ENCODE peak calls at places on chromosomes 3 and 15, in nine cellular contexts. N, J, Q, T, G, O, Y, H and R are unnamed samples.
A peak's percentile ranks its signal among the peaks of the same experiment; 100 is the strongest.

GRCh38 chr3:30347679-30348216 is 258.7 kb upstream of the TGFBR2 start:
- DNase-seq in J (peak; percentile 96), Q (no peak), T (peak; percentile 61), N (no peak), O (peak; percentile 84), H (no peak), G (peak; percentile 92), Y (no peak), R (no peak)

GRCh38 chr3:31218082-31218481 is 314.6 kb upstream of the STT3B start:
- DNase-seq in H (no peak), Q (no peak), G (no peak), N (no peak), J (no peak), Y (no peak), O (no peak), T (no peak), R (no peak)

GRCh38 chr3:65107174-65107573 is 419.4 kb upstream of the ADAMTS9 start:
- DNase-seq in J (no peak), N (no peak), O (peak; percentile 83), H (no peak), G (no peak), Y (no peak), Q (no peak), T (no peak), R (no peak)

GRCh38 chr15:41967506-41968206 is 4.7 kb downstream of the EHD4 start:
- DNase-seq in T (no peak), N (no peak), G (peak; percentile 36), Y (peak; percentile 68), H (no peak), Q (no peak), O (peak; percentile 73), J (no peak), R (peak; percentile 25)

GRCh38 chr15:81914333-81914732 is 131.5 kb downstream of the MEX3B start:
- DNase-seq in N (no peak), T (no peak), Y (no peak), Q (no peak), O (no peak), J (no peak), H (no peak), G (no peak), R (no peak)

GRCh38 chr3:56468184-56469106 is at the start of gene ERC2:
- DNase-seq in N (peak; percentile 1), H (no peak), Y (no peak), J (no peak), O (peak; percentile 17), T (no peak), Q (peak; percentile 25), G (no peak), R (peak; percentile 76)

GRCh38 chr15:25054943-25055342 is 100.2 kb downstream of the SNRPN start:
- DNase-seq in G (no peak), T (no peak), O (no peak), Y (no peak), Q (no peak), J (no peak), N (no peak), H (no peak), R (peak; percentile 37)

GRCh38 chr3:52143616-52144015 is 10.6 kb downstream of the POC1A start:
- DNase-seq in J (no peak), N (no peak), O (no peak), G (no peak), T (no peak), Q (no peak), Y (no peak), H (no peak), R (no peak)

GRCh38 chr3:159988617-159989251 is at the start of gene IL12A:
- DNase-seq in T (no peak), Q (peak; percentile 87), H (peak; percentile 77), Y (peak; percentile 95), O (peak; percentile 70), G (peak; percentile 71), N (peak; percentile 28), J (peak; percentile 42), R (peak; percentile 83)

GRCh38 chr3:159991591-159991990 is 3.0 kb downstream of the IL12A start:
- DNase-seq in J (no peak), T (no peak), O (no peak), Y (no peak), N (no peak), G (no peak), Q (no peak), H (no peak), R (no peak)

GRCh38 chr3:159992601-159993000 is 4.0 kb downstream of the IL12A start:
- DNase-seq in N (no peak), T (no peak), O (no peak), J (no peak), H (no peak), G (no peak), Q (no peak), Y (no peak), R (no peak)

GRCh38 chr3:159987291-159987711 is 1.3 kb upstream of the IL12A start:
- DNase-seq in H (no peak), O (no peak), N (no peak), T (no peak), G (peak; percentile 74), Y (no peak), Q (no peak), J (peak; percentile 38), R (no peak)

DNA sequence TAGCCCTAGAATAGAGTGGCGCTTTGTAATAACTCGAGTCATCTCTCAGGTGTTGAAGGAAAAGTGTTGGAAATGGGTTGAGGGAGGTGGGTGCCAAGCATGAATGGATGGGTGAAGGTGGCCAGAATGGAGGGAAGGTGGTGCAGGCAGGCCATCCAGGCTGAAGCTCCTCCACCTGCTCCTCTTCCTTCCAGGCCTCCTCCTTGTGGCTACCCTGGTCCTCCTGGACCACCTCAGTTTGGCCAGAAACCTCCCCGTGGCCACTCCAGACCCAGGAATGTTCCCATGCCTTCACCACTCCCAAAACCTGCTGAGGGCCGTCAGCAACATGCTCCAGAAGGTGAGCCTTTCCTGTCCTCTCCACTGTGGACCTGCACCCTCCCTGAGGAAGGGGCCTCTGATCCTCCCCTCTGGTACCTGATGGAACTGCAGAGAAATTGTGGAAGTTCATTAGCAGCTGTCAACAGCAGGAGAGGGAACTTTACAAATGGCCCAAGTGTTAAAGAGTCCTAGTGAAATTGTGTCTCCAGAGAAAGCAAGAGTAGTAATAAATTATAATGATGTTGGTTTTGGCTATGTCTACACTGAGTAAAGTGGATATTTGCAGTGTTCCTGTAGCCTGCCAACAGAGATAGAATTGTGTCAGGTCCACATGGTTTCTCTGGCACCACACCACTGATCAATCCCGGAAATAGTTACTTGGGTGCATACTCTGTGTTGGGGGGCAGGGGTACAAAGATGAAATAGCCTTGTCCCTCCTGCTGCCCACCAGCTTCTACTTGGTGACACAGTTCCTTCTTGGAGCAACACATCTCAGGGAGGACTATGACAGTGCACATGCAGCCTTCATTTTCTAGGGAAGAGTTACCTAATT is 1.6 kb downstream of the IL12A start:
- DNase-seq in H (no peak), G (no peak), Y (no peak), T (no peak), Q (no peak), O (no peak), J (no peak), N (no peak), R (no peak)
- TF ChIP-seq CTCF in H (no peak), G (no peak), Y (no peak), T (peak; percentile 2), Q (no peak), O (no peak), J (no peak), N (no peak), R (peak; percentile 34)

DNA sequence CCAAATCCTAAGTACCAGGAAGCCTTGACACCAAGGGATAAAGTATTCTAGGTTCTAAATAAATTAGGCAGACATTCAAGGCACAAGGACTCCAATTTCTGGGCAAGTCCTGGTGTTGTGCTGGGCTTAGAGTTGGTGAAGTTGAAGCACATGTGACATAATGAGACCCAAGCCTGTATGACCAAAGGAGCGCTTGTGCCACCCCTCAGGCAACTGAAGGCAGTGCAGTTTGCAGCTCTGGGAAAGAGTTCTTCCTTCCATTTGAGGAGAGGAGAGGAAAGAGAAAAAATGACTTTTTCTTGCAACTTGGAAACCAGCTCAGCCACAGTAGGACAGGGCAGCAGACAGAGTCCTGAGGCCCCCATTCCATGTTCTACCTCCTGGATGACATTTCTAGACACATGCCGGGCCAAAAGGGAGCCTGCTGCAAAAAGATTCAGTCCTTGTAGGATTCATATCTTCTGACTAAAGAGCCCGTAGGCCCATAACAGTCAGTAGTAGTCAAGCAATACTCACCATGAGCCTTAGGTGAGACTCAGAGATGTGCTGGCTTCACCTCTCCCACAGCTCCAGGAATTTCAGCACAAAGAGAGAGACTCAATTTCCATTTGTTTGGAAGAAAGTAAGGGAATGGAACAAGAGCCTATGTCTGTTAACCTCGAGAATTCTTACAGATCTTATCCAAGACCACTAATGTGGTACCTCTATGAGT is 588.8 kb upstream of the BCHE start:
- DNase-seq in N (no peak), H (no peak), O (no peak), Y (no peak), T (no peak), G (no peak), Q (no peak), J (no peak), R (no peak)
- TF ChIP-seq CTCF in N (no peak), H (no peak), O (no peak), Y (no peak), T (no peak), G (no peak), Q (no peak), J (no peak), R (peak; percentile 31)

GRCh38 chr15:92610101-92610520 is 45.5 kb downstream of the FAM174B start:
- DNase-seq in Q (no peak), J (no peak), N (no peak), G (no peak), Y (no peak), T (no peak), H (no peak), O (no peak), R (no peak)
- TF ChIP-seq CTCF in Q (no peak), J (no peak), N (no peak), G (no peak), Y (no peak), T (no peak), H (no peak), O (no peak), R (no peak)

GRCh38 chr15:101409621-101410020 is 79.9 kb downstream of the PCSK6 start:
- DNase-seq in H (no peak), O (no peak), G (no peak), Q (no peak), Y (no peak), N (no peak), J (no peak), T (no peak), R (no peak)

GRCh38 chr15:101410612-101411011 is 78.9 kb downstream of the PCSK6 start:
- DNase-seq in J (no peak), T (no peak), H (no peak), Y (no peak), G (no peak), N (no peak), Q (no peak), O (no peak), R (no peak)

GRCh38 chr15:101411085-101411484 is 78.4 kb downstream of the PCSK6 start:
- DNase-seq in Q (no peak), J (no peak), H (no peak), O (no peak), N (no peak), G (no peak), Y (no peak), T (no peak), R (no peak)

GRCh38 chr15:101411588-101411987 is 77.9 kb downstream of the PCSK6 start:
- DNase-seq in O (no peak), Q (no peak), N (no peak), J (no peak), T (no peak), Y (no peak), H (no peak), G (no peak), R (no peak)

DNA sequence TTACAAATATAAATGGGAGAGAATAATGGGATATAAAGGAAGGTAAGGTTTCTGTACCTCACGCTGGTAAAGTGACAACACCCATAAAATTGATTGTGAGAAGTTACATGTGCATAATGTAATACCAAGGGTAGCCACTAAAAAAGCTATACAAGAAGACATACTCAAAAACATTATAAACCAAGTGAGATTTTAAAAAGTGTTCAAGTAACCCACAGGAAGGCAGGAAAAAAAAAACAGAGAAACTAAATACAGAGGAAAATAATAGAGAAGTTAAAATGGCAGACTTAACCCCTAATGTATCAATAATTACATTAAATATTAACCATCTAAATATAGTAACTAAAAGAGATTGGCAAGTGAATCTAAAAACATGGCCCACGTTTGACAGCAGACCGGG is 76.3 kb downstream of the PCSK6 start:
- DNase-seq in H (no peak), Y (no peak), J (no peak), G (no peak), T (no peak), Q (no peak), N (no peak), O (no peak), R (no peak)
- TF ChIP-seq CTCF in H (no peak), Y (no peak), J (peak; percentile 47), G (no peak), T (no peak), Q (no peak), N (no peak), O (no peak), R (peak; percentile 61)